ENCODE peak calls at places on chromosomes 16 and 17, in nine cellular contexts. One of them, this sample, is unnamed.

GRCh38 chr17:68955181-68955841 is at the start of gene ABCA8:
- DNase-seq in brain microvascular endothelial cell: peak
- DNase-seq in CD8-positive, alpha-beta T cell: no peak
- DNase-seq in GM23248: peak
- DNase-seq in CD8-positive, alpha-beta memory T cell: no peak
- DNase-seq in cardiac muscle cell: peak
- DNase-seq in BJ: no peak
- DNase-seq in mucosa of gallbladder: no peak
- DNase-seq in type B pancreatic cell: no peak
- DNase-seq in this sample: no peak

GRCh38 chr16:88515405-88515804 is 54.8 kb upstream of the ZC3H18 start:
- DNase-seq in brain microvascular endothelial cell: no peak
- DNase-seq in CD8-positive, alpha-beta T cell: no peak
- DNase-seq in GM23248: no peak
- DNase-seq in CD8-positive, alpha-beta memory T cell: no peak
- DNase-seq in cardiac muscle cell: no peak
- DNase-seq in BJ: no peak
- DNase-seq in mucosa of gallbladder: no peak
- DNase-seq in type B pancreatic cell: no peak
- DNase-seq in this sample: no peak

GRCh38 chr16:66511615-66512500 is 38.1 kb downstream of the TK2 start:
- DNase-seq in brain microvascular endothelial cell: peak
- DNase-seq in CD8-positive, alpha-beta T cell: no peak
- DNase-seq in GM23248: peak
- DNase-seq in CD8-positive, alpha-beta memory T cell: no peak
- DNase-seq in cardiac muscle cell: peak
- DNase-seq in BJ: no peak
- DNase-seq in mucosa of gallbladder: peak
- DNase-seq in type B pancreatic cell: no peak
- DNase-seq in this sample: no peak

GRCh38 chr17:75806822-75807500 is 22.4 kb downstream of the UNK start:
- DNase-seq in brain microvascular endothelial cell: no peak
- DNase-seq in CD8-positive, alpha-beta T cell: no peak
- DNase-seq in GM23248: no peak
- DNase-seq in CD8-positive, alpha-beta memory T cell: no peak
- DNase-seq in cardiac muscle cell: no peak
- DNase-seq in BJ: no peak
- DNase-seq in mucosa of gallbladder: no peak
- DNase-seq in type B pancreatic cell: no peak
- DNase-seq in this sample: no peak

GRCh38 chr17:12973496-12974318 is 44.1 kb downstream of the ELAC2 start:
- DNase-seq in brain microvascular endothelial cell: no peak
- DNase-seq in CD8-positive, alpha-beta T cell: no peak
- DNase-seq in GM23248: peak
- DNase-seq in CD8-positive, alpha-beta memory T cell: no peak
- DNase-seq in cardiac muscle cell: peak
- DNase-seq in BJ: no peak
- DNase-seq in mucosa of gallbladder: no peak
- DNase-seq in type B pancreatic cell: no peak
- DNase-seq in this sample: no peak

GRCh38 chr17:46038414-46038813 is 39.4 kb downstream of the STH start:
- DNase-seq in brain microvascular endothelial cell: no peak
- DNase-seq in CD8-positive, alpha-beta T cell: no peak
- DNase-seq in GM23248: no peak
- DNase-seq in CD8-positive, alpha-beta memory T cell: no peak
- DNase-seq in cardiac muscle cell: no peak
- DNase-seq in BJ: no peak
- DNase-seq in mucosa of gallbladder: no peak
- DNase-seq in type B pancreatic cell: no peak
- DNase-seq in this sample: no peak

GRCh38 chr17:50863221-50863843 is 2.8 kb downstream of the TOB1 start:
- DNase-seq in brain microvascular endothelial cell: no peak
- DNase-seq in CD8-positive, alpha-beta T cell: no peak
- DNase-seq in GM23248: peak
- DNase-seq in CD8-positive, alpha-beta memory T cell: no peak
- DNase-seq in cardiac muscle cell: peak
- DNase-seq in BJ: no peak
- DNase-seq in mucosa of gallbladder: peak
- DNase-seq in type B pancreatic cell: peak
- DNase-seq in this sample: peak

GRCh38 chr16:58225965-58226602 is 28.2 kb upstream of the CSNK2A2 start:
- DNase-seq in brain microvascular endothelial cell: no peak
- DNase-seq in CD8-positive, alpha-beta T cell: no peak
- DNase-seq in GM23248: no peak
- DNase-seq in CD8-positive, alpha-beta memory T cell: no peak
- DNase-seq in cardiac muscle cell: no peak
- DNase-seq in BJ: no peak
- DNase-seq in mucosa of gallbladder: no peak
- DNase-seq in type B pancreatic cell: no peak
- DNase-seq in this sample: no peak

GRCh38 chr17:77441130-77441920 is 300.6 kb downstream of the SEC14L1 start:
- DNase-seq in brain microvascular endothelial cell: no peak
- DNase-seq in CD8-positive, alpha-beta T cell: peak
- DNase-seq in GM23248: no peak
- DNase-seq in CD8-positive, alpha-beta memory T cell: peak
- DNase-seq in cardiac muscle cell: peak
- DNase-seq in BJ: no peak
- DNase-seq in mucosa of gallbladder: no peak
- DNase-seq in type B pancreatic cell: no peak
- DNase-seq in this sample: peak

GRCh38 chr16:14523632-14524031 is 106.4 kb downstream of the PARN start:
- DNase-seq in brain microvascular endothelial cell: no peak
- DNase-seq in CD8-positive, alpha-beta T cell: no peak
- DNase-seq in GM23248: no peak
- DNase-seq in CD8-positive, alpha-beta memory T cell: no peak
- DNase-seq in cardiac muscle cell: no peak
- DNase-seq in BJ: no peak
- DNase-seq in mucosa of gallbladder: no peak
- DNase-seq in type B pancreatic cell: no peak
- DNase-seq in this sample: no peak

GRCh38 chr16:23852794-23853562 is 17.2 kb downstream of the PRKCB start:
- DNase-seq in brain microvascular endothelial cell: no peak
- DNase-seq in CD8-positive, alpha-beta T cell: no peak
- DNase-seq in GM23248: no peak
- DNase-seq in CD8-positive, alpha-beta memory T cell: no peak
- DNase-seq in cardiac muscle cell: no peak
- DNase-seq in BJ: no peak
- DNase-seq in mucosa of gallbladder: no peak
- DNase-seq in type B pancreatic cell: no peak
- DNase-seq in this sample: peak

GRCh38 chr17:81164464-81165245 is 652 bp upstream of the PVALEF start:
- DNase-seq in brain microvascular endothelial cell: no peak
- DNase-seq in CD8-positive, alpha-beta T cell: no peak
- DNase-seq in GM23248: no peak
- DNase-seq in CD8-positive, alpha-beta memory T cell: no peak
- DNase-seq in cardiac muscle cell: no peak
- DNase-seq in BJ: no peak
- DNase-seq in mucosa of gallbladder: no peak
- DNase-seq in type B pancreatic cell: no peak
- DNase-seq in this sample: no peak

GRCh38 chr17:61407211-61407911 is 7.7 kb downstream of the TBX2 start:
- DNase-seq in brain microvascular endothelial cell: no peak
- DNase-seq in CD8-positive, alpha-beta T cell: no peak
- DNase-seq in GM23248: no peak
- DNase-seq in CD8-positive, alpha-beta memory T cell: no peak
- DNase-seq in cardiac muscle cell: no peak
- DNase-seq in BJ: no peak
- DNase-seq in mucosa of gallbladder: no peak
- DNase-seq in type B pancreatic cell: no peak
- DNase-seq in this sample: no peak

GRCh38 chr16:2226918-2227317 is 3.5 kb downstream of the E4F1 start:
- DNase-seq in brain microvascular endothelial cell: no peak
- DNase-seq in CD8-positive, alpha-beta T cell: no peak
- DNase-seq in GM23248: no peak
- DNase-seq in CD8-positive, alpha-beta memory T cell: no peak
- DNase-seq in cardiac muscle cell: no peak
- DNase-seq in BJ: no peak
- DNase-seq in mucosa of gallbladder: no peak
- DNase-seq in type B pancreatic cell: no peak
- DNase-seq in this sample: no peak

GRCh38 chr16:89540557-89540956 is 19.9 kb upstream of the RPL13 start:
- DNase-seq in brain microvascular endothelial cell: no peak
- DNase-seq in CD8-positive, alpha-beta T cell: no peak
- DNase-seq in GM23248: no peak
- DNase-seq in CD8-positive, alpha-beta memory T cell: no peak
- DNase-seq in cardiac muscle cell: no peak
- DNase-seq in BJ: no peak
- DNase-seq in mucosa of gallbladder: no peak
- DNase-seq in type B pancreatic cell: no peak
- DNase-seq in this sample: no peak

GRCh38 chr17:58236394-58236793 is 2.0 kb upstream of the LPO start:
- DNase-seq in brain microvascular endothelial cell: no peak
- DNase-seq in CD8-positive, alpha-beta T cell: no peak
- DNase-seq in GM23248: no peak
- DNase-seq in CD8-positive, alpha-beta memory T cell: no peak
- DNase-seq in cardiac muscle cell: no peak
- DNase-seq in BJ: no peak
- DNase-seq in mucosa of gallbladder: no peak
- DNase-seq in type B pancreatic cell: no peak
- DNase-seq in this sample: no peak

GRCh38 chr16:57606147-57606846 is 22.1 kb upstream of the ADGRG1 start:
- DNase-seq in brain microvascular endothelial cell: no peak
- DNase-seq in CD8-positive, alpha-beta T cell: peak
- DNase-seq in GM23248: no peak
- DNase-seq in CD8-positive, alpha-beta memory T cell: no peak
- DNase-seq in cardiac muscle cell: no peak
- DNase-seq in BJ: no peak
- DNase-seq in mucosa of gallbladder: peak
- DNase-seq in type B pancreatic cell: no peak
- DNase-seq in this sample: no peak

GRCh38 chr16:78770353-78771091 is 671.1 kb downstream of the WWOX start:
- DNase-seq in brain microvascular endothelial cell: no peak
- DNase-seq in CD8-positive, alpha-beta T cell: peak
- DNase-seq in GM23248: peak
- DNase-seq in CD8-positive, alpha-beta memory T cell: peak
- DNase-seq in cardiac muscle cell: peak
- DNase-seq in BJ: no peak
- DNase-seq in mucosa of gallbladder: peak
- DNase-seq in type B pancreatic cell: no peak
- DNase-seq in this sample: peak

GRCh38 chr17:17888821-17889220 is 52.0 kb upstream of the SREBF1 start:
- DNase-seq in brain microvascular endothelial cell: no peak
- DNase-seq in CD8-positive, alpha-beta T cell: no peak
- DNase-seq in GM23248: no peak
- DNase-seq in CD8-positive, alpha-beta memory T cell: no peak
- DNase-seq in cardiac muscle cell: no peak
- DNase-seq in BJ: no peak
- DNase-seq in mucosa of gallbladder: no peak
- DNase-seq in type B pancreatic cell: no peak
- DNase-seq in this sample: no peak

GRCh38 chr16:69315486-69316311 is 4.5 kb downstream of the VPS4A start:
- DNase-seq in brain microvascular endothelial cell: no peak
- DNase-seq in CD8-positive, alpha-beta T cell: no peak
- DNase-seq in GM23248: no peak
- DNase-seq in CD8-positive, alpha-beta memory T cell: no peak
- DNase-seq in cardiac muscle cell: no peak
- DNase-seq in BJ: no peak
- DNase-seq in mucosa of gallbladder: no peak
- DNase-seq in type B pancreatic cell: no peak
- DNase-seq in this sample: peak

GRCh38 chr17:7839199-7839889 is 5.3 kb downstream of the KDM6B start:
- DNase-seq in brain microvascular endothelial cell: no peak
- DNase-seq in CD8-positive, alpha-beta T cell: no peak
- DNase-seq in GM23248: no peak
- DNase-seq in CD8-positive, alpha-beta memory T cell: no peak
- DNase-seq in cardiac muscle cell: no peak
- DNase-seq in BJ: no peak
- DNase-seq in mucosa of gallbladder: peak
- DNase-seq in type B pancreatic cell: no peak
- DNase-seq in this sample: peak

GRCh38 chr17:47205419-47205963 is 3.7 kb upstream of the MYL4 start:
- DNase-seq in brain microvascular endothelial cell: peak
- DNase-seq in CD8-positive, alpha-beta T cell: peak
- DNase-seq in GM23248: peak
- DNase-seq in CD8-positive, alpha-beta memory T cell: peak
- DNase-seq in cardiac muscle cell: peak
- DNase-seq in BJ: peak
- DNase-seq in mucosa of gallbladder: peak
- DNase-seq in type B pancreatic cell: no peak
- DNase-seq in this sample: peak

GRCh38 chr17:17408236-17408794 is 68.5 kb upstream of the MED9 start:
- DNase-seq in brain microvascular endothelial cell: no peak
- DNase-seq in CD8-positive, alpha-beta T cell: no peak
- DNase-seq in GM23248: peak
- DNase-seq in CD8-positive, alpha-beta memory T cell: no peak
- DNase-seq in cardiac muscle cell: peak
- DNase-seq in BJ: no peak
- DNase-seq in mucosa of gallbladder: peak
- DNase-seq in type B pancreatic cell: no peak
- DNase-seq in this sample: peak

GRCh38 chr16:9521749-9522370 is 430.4 kb downstream of the HAPSTR1 start:
- DNase-seq in brain microvascular endothelial cell: no peak
- DNase-seq in CD8-positive, alpha-beta T cell: no peak
- DNase-seq in GM23248: no peak
- DNase-seq in CD8-positive, alpha-beta memory T cell: no peak
- DNase-seq in cardiac muscle cell: no peak
- DNase-seq in BJ: no peak
- DNase-seq in mucosa of gallbladder: no peak
- DNase-seq in type B pancreatic cell: no peak
- DNase-seq in this sample: no peak

GRCh38 chr17:28726396-28726911 is 421 bp upstream of the TLCD1 start:
- DNase-seq in brain microvascular endothelial cell: peak
- DNase-seq in CD8-positive, alpha-beta T cell: no peak
- DNase-seq in GM23248: peak
- DNase-seq in CD8-positive, alpha-beta memory T cell: peak
- DNase-seq in cardiac muscle cell: peak
- DNase-seq in BJ: no peak
- DNase-seq in mucosa of gallbladder: peak
- DNase-seq in type B pancreatic cell: peak
- DNase-seq in this sample: peak

GRCh38 chr16:81371106-81371505 is 56.3 kb downstream of the GAN start:
- DNase-seq in brain microvascular endothelial cell: no peak
- DNase-seq in CD8-positive, alpha-beta T cell: no peak
- DNase-seq in GM23248: peak
- DNase-seq in CD8-positive, alpha-beta memory T cell: no peak
- DNase-seq in cardiac muscle cell: no peak
- DNase-seq in BJ: no peak
- DNase-seq in mucosa of gallbladder: no peak
- DNase-seq in type B pancreatic cell: no peak
- DNase-seq in this sample: no peak

GRCh38 chr16:4935231-4935855 is 1.6 kb downstream of the PPL start:
- DNase-seq in brain microvascular endothelial cell: no peak
- DNase-seq in CD8-positive, alpha-beta T cell: no peak
- DNase-seq in GM23248: peak
- DNase-seq in CD8-positive, alpha-beta memory T cell: no peak
- DNase-seq in cardiac muscle cell: peak
- DNase-seq in BJ: peak
- DNase-seq in mucosa of gallbladder: peak
- DNase-seq in type B pancreatic cell: no peak
- DNase-seq in this sample: peak

GRCh38 chr17:38511126-38512108 is 83.2 kb downstream of the ARHGAP23 start:
- DNase-seq in brain microvascular endothelial cell: no peak
- DNase-seq in CD8-positive, alpha-beta T cell: no peak
- DNase-seq in GM23248: peak
- DNase-seq in CD8-positive, alpha-beta memory T cell: no peak
- DNase-seq in cardiac muscle cell: peak
- DNase-seq in BJ: peak
- DNase-seq in mucosa of gallbladder: no peak
- DNase-seq in type B pancreatic cell: no peak
- DNase-seq in this sample: no peak

GRCh38 chr17:32596666-32597065 is 109.9 kb downstream of the CDK5R1 start:
- DNase-seq in brain microvascular endothelial cell: no peak
- DNase-seq in CD8-positive, alpha-beta T cell: no peak
- DNase-seq in GM23248: peak
- DNase-seq in CD8-positive, alpha-beta memory T cell: no peak
- DNase-seq in cardiac muscle cell: peak
- DNase-seq in BJ: no peak
- DNase-seq in mucosa of gallbladder: no peak
- DNase-seq in type B pancreatic cell: no peak
- DNase-seq in this sample: no peak

GRCh38 chr17:81983639-81984373 is 6.4 kb downstream of the ASPSCR1 start:
- DNase-seq in brain microvascular endothelial cell: no peak
- DNase-seq in CD8-positive, alpha-beta T cell: no peak
- DNase-seq in GM23248: no peak
- DNase-seq in CD8-positive, alpha-beta memory T cell: no peak
- DNase-seq in cardiac muscle cell: no peak
- DNase-seq in BJ: no peak
- DNase-seq in mucosa of gallbladder: no peak
- DNase-seq in type B pancreatic cell: no peak
- DNase-seq in this sample: peak

GRCh38 chr17:40915199-40915661 is 22.2 kb downstream of the KRT23 start:
- DNase-seq in brain microvascular endothelial cell: peak
- DNase-seq in CD8-positive, alpha-beta T cell: no peak
- DNase-seq in GM23248: peak
- DNase-seq in CD8-positive, alpha-beta memory T cell: no peak
- DNase-seq in cardiac muscle cell: peak
- DNase-seq in BJ: peak
- DNase-seq in mucosa of gallbladder: no peak
- DNase-seq in type B pancreatic cell: no peak
- DNase-seq in this sample: peak

This sample was measured in MV-4-11.